ENCODE peak calls at places on chromosome 2, in five cellular contexts. C is naive thymus-derived CD8-positive, alpha-beta T cell; V is non-pigmented ciliary epithelial cell; T is chondrocyte; J is SW480. I is an unnamed sample.

GRCh38 chr2:18154259-18154658 is 275.8 kb downstream of the KCNS3 start:
- DNase-seq in C (no peak), V (no peak), T (no peak), J (peak; percentile 94), I (peak; percentile 58)

GRCh38 chr2:105344704-105345345 is 7.5 kb downstream of the C2orf49 start:
- DNase-seq in C (no peak), V (no peak), T (no peak), J (peak; percentile 39), I (peak; percentile 29)

GRCh38 chr2:113962692-113963480 is 73.0 kb downstream of the ACTR3 start:
- DNase-seq in C (no peak), V (peak; percentile 48), T (no peak), J (no peak), I (peak; percentile 13)

GRCh38 chr2:37228788-37229187 is 2.6 kb downstream of the CEBPZ start:
- DNase-seq in C (no peak), V (no peak), T (no peak), J (no peak), I (no peak)

GRCh38 chr2:168336786-168337388 is 89.5 kb upstream of the STK39 start:
- DNase-seq in C (peak; percentile 13), V (no peak), T (no peak), J (peak; percentile 49), I (no peak)

GRCh38 chr2:164935467-164935807 is 19.9 kb downstream of the SLC38A11 start:
- DNase-seq in C (no peak), V (no peak), T (no peak), J (no peak), I (no peak)

GRCh38 chr2:23497063-23497462 is 112.1 kb downstream of the KLHL29 start:
- DNase-seq in C (no peak), V (peak; percentile 22), T (no peak), J (peak; percentile 69), I (peak; percentile 73)

GRCh38 chr2:47744074-47744473 is 38.9 kb upstream of the MSH6 start:
- DNase-seq in C (no peak), V (no peak), T (no peak), J (no peak), I (no peak)

GRCh38 chr2:71620116-71620515 is 166.8 kb downstream of the DYSF start:
- DNase-seq in C (no peak), V (no peak), T (peak; percentile 59), J (no peak), I (no peak)

GRCh38 chr2:29238497-29238896 is 123.3 kb downstream of the CLIP4 start:
- DNase-seq in C (no peak), V (no peak), T (no peak), J (peak; percentile 34), I (no peak)

GRCh38 chr2:25339791-25340339 is 1.9 kb downstream of the DNMT3A start:
- DNase-seq in C (peak; percentile 46), V (no peak), T (no peak), J (peak; percentile 27), I (no peak)

GRCh38 chr2:23900927-23901322 is 26.0 kb downstream of the ATAD2B start:
- DNase-seq in C (no peak), V (peak; percentile 68), T (no peak), J (peak; percentile 40), I (peak; percentile 57)

GRCh38 chr2:9473985-9474360 is 378 bp upstream of the IAH1 start:
- DNase-seq in C (peak; percentile 68), V (no peak), T (no peak), J (no peak), I (no peak)

GRCh38 chr2:241571821-241572620 is 13.5 kb downstream of the BOK start:
- DNase-seq in C (no peak), V (no peak), T (peak; percentile 88), J (no peak), I (no peak)

I was measured in astrocyte of the cerebellum.